ENCODE peak calls at places on chromosomes 13 and 19, in ten cellular contexts. X is activated CD4-positive, alpha-beta T cell treated with anti-CD3 and anti-CD28 coated beads for 36 hours; L is activated T-helper 2 cell treated with anti-CD3 and anti-CD28 coated beads, Interferon-gamma antibody, Interleukin-2, Interleukin-4, amounts not matched to agents 10 μg/mL and 5 μg/mL and 100 μg/mL, durations not matched to agents 14 hours and 24 hours and 36 hours; Y is cerebellum; E is HepG2; H is anterior cingulate cortex; T is epithelial cell of prostate; A is HFF-Myc; R is stimulated activated CD8-positive, alpha-beta memory T cell treated with anti-CD3 and anti-CD28 coated beads, Interleukin-4, amount 100 ng/mL, for 4 hours; Q is activated gamma-delta T cell treated with Interleukin-2 at 50 U/mL for 16 hours. D is an unnamed sample.

GRCh38 chr19:13164370-13165090 is 14.3 kb downstream of the IER2 start:
- DNase-seq in H (no peak), E (peak; percentile 89), L (peak; percentile 38), Y (no peak), Q (peak; percentile 43), R (no peak), T (no peak), A (no peak), X (peak; percentile 66), D (peak; percentile 38)

GRCh38 chr13:83333614-83334388 is 548.5 kb downstream of the SLITRK1 start:
- DNase-seq in Q (no peak), L (no peak), R (no peak), E (no peak), H (no peak), X (no peak), Y (no peak), A (no peak), T (no peak), D (no peak)

GRCh38 chr13:91369432-91369831 is 21.9 kb downstream of the MIR17HG start:
- DNase-seq in A (no peak), X (peak; percentile 76), L (no peak), Q (no peak), T (no peak), Y (no peak), R (no peak), H (no peak), E (no peak), D (no peak)

GRCh38 chr13:99686157-99686572 is 184.9 kb downstream of the TM9SF2 start:
- DNase-seq in X (no peak), H (no peak), E (peak; percentile 58), Y (peak; percentile 77), A (no peak), Q (no peak), L (no peak), R (no peak), T (no peak), D (no peak)

GRCh38 chr19:46859637-46860124 is 1.1 kb upstream of the ARHGAP35 start:
- DNase-seq in X (no peak), E (peak; percentile 87), Y (no peak), A (peak; percentile 80), R (no peak), Q (no peak), H (no peak), T (no peak), L (no peak), D (peak; percentile 45)

GRCh38 chr13:21675095-21676007 is 4.5 kb downstream of the FGF9 start:
- DNase-seq in A (no peak), R (peak; percentile 38), Q (peak; percentile 32), T (no peak), X (peak; percentile 77), E (no peak), L (peak; percentile 19), H (no peak), Y (peak; percentile 83), D (peak; percentile 45)

GRCh38 chr19:28980236-28980868 is 232.6 kb downstream of the UQCRFS1 start:
- DNase-seq in R (no peak), E (no peak), Q (no peak), X (no peak), H (no peak), T (no peak), Y (no peak), A (no peak), L (no peak), D (no peak)

GRCh38 chr13:48223016-48223385 is 10.0 kb upstream of the ITM2B start:
- DNase-seq in X (no peak), H (no peak), T (no peak), A (no peak), R (no peak), Q (no peak), Y (no peak), E (no peak), L (no peak), D (no peak)

GRCh38 chr19:37817180-37817911 is 38.0 kb upstream of the ZNF573 start:
- DNase-seq in E (no peak), X (peak; percentile 75), Q (peak; percentile 33), Y (peak; percentile 76), R (no peak), T (no peak), A (no peak), L (no peak), H (peak; percentile 1), D (peak; percentile 39)

GRCh38 chr13:74990992-74991391 is 491.0 kb downstream of the TBC1D4 start:
- DNase-seq in Q (no peak), Y (no peak), E (no peak), R (no peak), A (no peak), T (no peak), H (no peak), X (no peak), L (no peak), D (no peak)

GRCh38 chr19:32924200-32924599 is 47.6 kb downstream of the CEP89 start:
- DNase-seq in A (no peak), L (no peak), T (no peak), Y (no peak), X (no peak), Q (no peak), E (no peak), H (no peak), R (no peak), D (no peak)

GRCh38 chr13:38216181-38216580 is 133.5 kb upstream of the UFM1 start:
- DNase-seq in E (no peak), A (no peak), Q (no peak), H (no peak), R (no peak), Y (no peak), X (no peak), L (no peak), T (no peak), D (no peak)

GRCh38 chr13:68748038-68748437 is 1359.6 kb upstream of the ATXN8OS start:
- DNase-seq in Q (no peak), R (no peak), A (no peak), L (no peak), E (no peak), H (no peak), Y (no peak), X (no peak), T (no peak), D (no peak)

GRCh38 chr13:27621116-27621365 is 651 bp upstream of the POLR1D start:
- DNase-seq in X (no peak), R (no peak), H (no peak), Y (peak; percentile 35), L (no peak), A (no peak), Q (no peak), T (no peak), E (no peak), D (no peak)

GRCh38 chr13:114082849-114083645 is 49.4 kb downstream of the RASA3 start:
- DNase-seq in Q (no peak), Y (no peak), X (no peak), H (no peak), R (no peak), E (no peak), T (no peak), L (no peak), A (no peak), D (no peak)

GRCh38 chr13:25468330-25469178 is 96.8 kb downstream of the ATP8A2 start:
- DNase-seq in T (no peak), H (no peak), L (no peak), Y (peak; percentile 91), X (peak; percentile 32), Q (no peak), A (no peak), E (no peak), R (no peak), D (peak; percentile 15)

GRCh38 chr13:41919741-41920487 is 41.0 kb downstream of the VWA8 start:
- DNase-seq in R (no peak), Q (no peak), H (no peak), T (no peak), E (no peak), L (no peak), X (no peak), A (no peak), Y (no peak), D (no peak)

GRCh38 chr19:55590621-55591020 is 8.7 kb downstream of the FIZ1 start:
- DNase-seq in L (no peak), X (peak; percentile 44), T (no peak), A (no peak), Y (no peak), Q (no peak), H (no peak), E (no peak), R (no peak), D (no peak)

GRCh38 chr19:3080281-3080680 is 13.9 kb upstream of the GNA11 start:
- DNase-seq in A (no peak), T (no peak), L (no peak), X (no peak), Q (no peak), R (no peak), E (no peak), H (no peak), Y (no peak), D (no peak)

GRCh38 chr13:97866751-97867150 is 86.7 kb upstream of the IPO5 start:
- DNase-seq in X (no peak), T (no peak), E (no peak), Q (no peak), H (no peak), R (no peak), A (no peak), Y (no peak), L (no peak), D (no peak)

GRCh38 chr19:54096642-54097106 is 3.9 kb downstream of the OSCAR start:
- DNase-seq in H (no peak), A (no peak), X (no peak), L (no peak), T (no peak), Q (peak; percentile 21), R (no peak), E (no peak), Y (no peak), D (no peak)

GRCh38 chr19:15255359-15255990 is 23.2 kb upstream of the EPHX3 start:
- DNase-seq in H (no peak), A (no peak), R (no peak), Q (no peak), X (no peak), L (no peak), T (no peak), E (no peak), Y (no peak), D (no peak)

GRCh38 chr19:33747273-33747672 is 49.4 kb upstream of the KCTD15 start:
- DNase-seq in H (no peak), T (no peak), E (no peak), L (no peak), Q (no peak), R (no peak), Y (no peak), A (no peak), X (no peak), D (no peak)

GRCh38 chr13:75426421-75426820 is 55.5 kb downstream of the TBC1D4 start:
- DNase-seq in H (no peak), E (no peak), Y (no peak), A (no peak), L (no peak), T (peak; percentile 57), Q (no peak), R (no peak), X (no peak), D (no peak)

GRCh38 chr13:41541142-41541938 is 84.0 kb downstream of the RGCC start:
- DNase-seq in A (no peak), R (no peak), H (no peak), Q (no peak), E (no peak), X (no peak), L (no peak), Y (no peak), T (no peak), D (peak; percentile 27)

GRCh38 chr13:105960326-105960725 is 575.1 kb downstream of the EFNB2 start:
- DNase-seq in X (no peak), Q (no peak), Y (peak; percentile 81), H (no peak), R (no peak), L (no peak), E (no peak), T (no peak), A (no peak), D (no peak)

GRCh38 chr19:53131732-53132131 is 978 bp downstream of the ZNF415 start:
- DNase-seq in Q (no peak), Y (peak; percentile 19), E (no peak), A (no peak), R (no peak), L (no peak), H (no peak), T (no peak), X (no peak), D (peak; percentile 23)

GRCh38 chr19:6056801-6057650 is 53.3 kb downstream of the RFX2 start:
- DNase-seq in R (no peak), H (no peak), L (no peak), Q (no peak), X (peak; percentile 34), A (peak; percentile 82), Y (peak; percentile 62), E (peak; percentile 77), T (peak; percentile 93), D (peak; percentile 70)

D was measured in hypothalamus.